ENCODE peak calls at places on chromosomes 11 and 22, in four cellular contexts. One of them, this sample, is unnamed.

GRCh38 chr11:130715085-130715932 is 201.0 kb downstream of the SNX19 start:
- DNase-seq in Kasumi-1: no peak
- DNase-seq in upper lobe of right lung: no peak
- DNase-seq in GF-D8: no peak
- DNase-seq in this sample: no peak

GRCh38 chr11:2799881-2800654 is 85.5 kb downstream of the CDKN1C start:
- DNase-seq in GF-D8: no peak
- DNase-seq in Kasumi-1: no peak
- DNase-seq in upper lobe of right lung: peak
- DNase-seq in this sample: no peak

GRCh38 chr11:78840190-78840589 is 265.5 kb upstream of the NARS2 start:
- DNase-seq in GF-D8: no peak
- DNase-seq in Kasumi-1: no peak
- DNase-seq in upper lobe of right lung: no peak
- DNase-seq in this sample: no peak

GRCh38 chr11:44989831-44990566 is 39.3 kb upstream of the TP53I11 start:
- DNase-seq in upper lobe of right lung: no peak
- DNase-seq in Kasumi-1: no peak
- DNase-seq in GF-D8: no peak
- DNase-seq in this sample: no peak

GRCh38 chr22:49492308-49492707 is 335.4 kb downstream of the BRD1 start:
- DNase-seq in upper lobe of right lung: no peak
- DNase-seq in GF-D8: no peak
- DNase-seq in Kasumi-1: no peak
- DNase-seq in this sample: no peak

GRCh38 chr11:29100967-29101366 is 915.9 kb downstream of the KCNA4 start:
- DNase-seq in GF-D8: no peak
- DNase-seq in Kasumi-1: no peak
- DNase-seq in upper lobe of right lung: no peak
- DNase-seq in this sample: no peak

GRCh38 chr22:28464179-28464578 is 215.5 kb downstream of the TTC28 start:
- DNase-seq in upper lobe of right lung: no peak
- DNase-seq in Kasumi-1: no peak
- DNase-seq in GF-D8: no peak
- DNase-seq in this sample: no peak

GRCh38 chr11:33060271-33060670 is 20.9 kb downstream of the TCP11L1 start:
- DNase-seq in Kasumi-1: no peak
- DNase-seq in upper lobe of right lung: no peak
- DNase-seq in GF-D8: no peak
- DNase-seq in this sample: no peak

GRCh38 chr22:40757071-40757470 is 62.1 kb downstream of the SLC25A17 start:
- DNase-seq in Kasumi-1: no peak
- DNase-seq in GF-D8: no peak
- DNase-seq in upper lobe of right lung: no peak
- DNase-seq in this sample: no peak

GRCh38 chr11:122920579-122920978 is 38.0 kb downstream of the JHY start:
- DNase-seq in GF-D8: no peak
- DNase-seq in Kasumi-1: no peak
- DNase-seq in upper lobe of right lung: no peak
- DNase-seq in this sample: no peak

GRCh38 chr11:47271961-47272661 is 2.2 kb downstream of the MADD start:
- DNase-seq in GF-D8: no peak
- DNase-seq in Kasumi-1: no peak
- DNase-seq in upper lobe of right lung: no peak
- DNase-seq in this sample: peak

GRCh38 chr11:12864316-12865156 is 144.6 kb upstream of the RASSF10 start:
- DNase-seq in Kasumi-1: no peak
- DNase-seq in GF-D8: no peak
- DNase-seq in upper lobe of right lung: no peak
- DNase-seq in this sample: peak

This sample was measured in MV-4-11.